ENCODE peak calls at places on chromosomes 11 and 22, in nine cellular contexts. One of them, this sample, is unnamed.

GRCh38 chr11:64064374-64065140 is 28.8 kb downstream of the FLRT1 start:
- DNase-seq in foreskin fibroblast: no peak
- DNase-seq in cardiac fibroblast: no peak
- DNase-seq in fibroblast of mammary gland: no peak
- DNase-seq in T-helper 1 cell: no peak
- DNase-seq in OCI-LY7: no peak
- DNase-seq in EL: no peak
- DNase-seq in AG09309: no peak
- DNase-seq in DMS153: no peak
- DNase-seq in this sample: no peak

GRCh38 chr11:36326524-36327419 is 30.7 kb downstream of the PRR5L start:
- DNase-seq in AG09309: no peak
- DNase-seq in T-helper 1 cell: no peak
- DNase-seq in EL: no peak
- DNase-seq in DMS153: no peak
- DNase-seq in cardiac fibroblast: no peak
- DNase-seq in fibroblast of mammary gland: no peak
- DNase-seq in foreskin fibroblast: no peak
- DNase-seq in OCI-LY7: no peak
- DNase-seq in this sample: no peak

GRCh38 chr11:63768232-63769043 is at the start of gene ZFTA:
- DNase-seq in DMS153: no peak
- DNase-seq in OCI-LY7: peak; percentile 84
- DNase-seq in fibroblast of mammary gland: peak; percentile 34
- DNase-seq in T-helper 1 cell: peak; percentile 20
- DNase-seq in EL: peak; percentile 69
- DNase-seq in cardiac fibroblast: peak; percentile 70
- DNase-seq in foreskin fibroblast: peak; percentile 84
- DNase-seq in AG09309: no peak
- DNase-seq in this sample: peak; percentile 90

GRCh38 chr11:73147771-73148681 is 5.9 kb upstream of the FCHSD2 start:
- DNase-seq in foreskin fibroblast: no peak
- DNase-seq in T-helper 1 cell: no peak
- DNase-seq in cardiac fibroblast: no peak
- DNase-seq in AG09309: no peak
- DNase-seq in EL: no peak
- DNase-seq in DMS153: no peak
- DNase-seq in OCI-LY7: no peak
- DNase-seq in fibroblast of mammary gland: no peak
- DNase-seq in this sample: no peak

GRCh38 chr11:57424802-57425564 is 1.9 kb downstream of the SLC43A3 start:
- DNase-seq in OCI-LY7: peak; percentile 55
- DNase-seq in DMS153: peak; percentile 43
- DNase-seq in fibroblast of mammary gland: peak; percentile 95
- DNase-seq in cardiac fibroblast: peak; percentile 94
- DNase-seq in T-helper 1 cell: peak; percentile 92
- DNase-seq in EL: peak; percentile 97
- DNase-seq in foreskin fibroblast: peak; percentile 84
- DNase-seq in AG09309: peak; percentile 56
- DNase-seq in this sample: peak; percentile 74

GRCh38 chr22:30829901-30830550 is 135.4 kb downstream of the OSBP2 start:
- DNase-seq in EL: peak; percentile 99
- DNase-seq in OCI-LY7: no peak
- DNase-seq in foreskin fibroblast: peak; percentile 92
- DNase-seq in fibroblast of mammary gland: peak; percentile 96
- DNase-seq in T-helper 1 cell: no peak
- DNase-seq in DMS153: no peak
- DNase-seq in AG09309: peak; percentile 92
- DNase-seq in cardiac fibroblast: peak; percentile 86
- DNase-seq in this sample: no peak

GRCh38 chr11:10770626-10771254 is 19.7 kb downstream of the CTR9 start:
- DNase-seq in DMS153: no peak
- DNase-seq in OCI-LY7: peak; percentile 58
- DNase-seq in cardiac fibroblast: peak; percentile 50
- DNase-seq in fibroblast of mammary gland: peak; percentile 69
- DNase-seq in AG09309: no peak
- DNase-seq in foreskin fibroblast: peak; percentile 73
- DNase-seq in EL: peak; percentile 54
- DNase-seq in T-helper 1 cell: peak; percentile 10
- DNase-seq in this sample: peak; percentile 86

GRCh38 chr22:41800348-41801146 is at the start of gene CCDC134:
- DNase-seq in OCI-LY7: peak; percentile 91
- DNase-seq in cardiac fibroblast: peak; percentile 86
- DNase-seq in T-helper 1 cell: peak; percentile 92
- DNase-seq in DMS153: peak; percentile 81
- DNase-seq in foreskin fibroblast: peak; percentile 94
- DNase-seq in fibroblast of mammary gland: peak; percentile 62
- DNase-seq in EL: peak; percentile 91
- DNase-seq in AG09309: peak; percentile 18
- DNase-seq in this sample: peak; percentile 96

GRCh38 chr11:125398475-125398874 is 97.6 kb downstream of the FEZ1 start:
- DNase-seq in AG09309: no peak
- DNase-seq in DMS153: no peak
- DNase-seq in OCI-LY7: no peak
- DNase-seq in fibroblast of mammary gland: no peak
- DNase-seq in foreskin fibroblast: no peak
- DNase-seq in T-helper 1 cell: no peak
- DNase-seq in cardiac fibroblast: no peak
- DNase-seq in EL: no peak
- DNase-seq in this sample: no peak

GRCh38 chr11:78069465-78069864 is 5.8 kb downstream of the THRSP start:
- DNase-seq in cardiac fibroblast: peak; percentile 30
- DNase-seq in EL: no peak
- DNase-seq in OCI-LY7: no peak
- DNase-seq in T-helper 1 cell: no peak
- DNase-seq in fibroblast of mammary gland: peak; percentile 18
- DNase-seq in foreskin fibroblast: no peak
- DNase-seq in AG09309: no peak
- DNase-seq in DMS153: peak; percentile 23
- DNase-seq in this sample: no peak

GRCh38 chr22:30195245-30196140 is 51.1 kb downstream of the LIF start:
- DNase-seq in DMS153: no peak
- DNase-seq in OCI-LY7: no peak
- DNase-seq in AG09309: no peak
- DNase-seq in fibroblast of mammary gland: peak; percentile 55
- DNase-seq in EL: peak; percentile 59
- DNase-seq in T-helper 1 cell: peak; percentile 44
- DNase-seq in foreskin fibroblast: peak; percentile 53
- DNase-seq in cardiac fibroblast: no peak
- DNase-seq in this sample: no peak

GRCh38 chr11:106642331-106642730 is 375.9 kb downstream of the GUCY1A2 start:
- DNase-seq in fibroblast of mammary gland: peak; percentile 37
- DNase-seq in AG09309: no peak
- DNase-seq in foreskin fibroblast: peak; percentile 33
- DNase-seq in OCI-LY7: no peak
- DNase-seq in DMS153: no peak
- DNase-seq in cardiac fibroblast: peak; percentile 0
- DNase-seq in EL: peak; percentile 17
- DNase-seq in T-helper 1 cell: no peak
- DNase-seq in this sample: no peak

GRCh38 chr11:18203723-18204122 is 31.1 kb downstream of the MRGPRX4 start:
- DNase-seq in DMS153: no peak
- DNase-seq in EL: peak; percentile 47
- DNase-seq in foreskin fibroblast: peak; percentile 31
- DNase-seq in OCI-LY7: no peak
- DNase-seq in cardiac fibroblast: peak; percentile 26
- DNase-seq in T-helper 1 cell: no peak
- DNase-seq in fibroblast of mammary gland: peak; percentile 21
- DNase-seq in AG09309: no peak
- DNase-seq in this sample: peak; percentile 83

GRCh38 chr11:92329137-92329536 is 104.5 kb downstream of the FAT3 start:
- DNase-seq in foreskin fibroblast: no peak
- DNase-seq in AG09309: no peak
- DNase-seq in cardiac fibroblast: no peak
- DNase-seq in fibroblast of mammary gland: no peak
- DNase-seq in OCI-LY7: no peak
- DNase-seq in DMS153: no peak
- DNase-seq in T-helper 1 cell: no peak
- DNase-seq in EL: no peak
- DNase-seq in this sample: no peak

GRCh38 chr11:217704-218103 is 10.2 kb downstream of the RIC8A start:
- DNase-seq in cardiac fibroblast: no peak
- DNase-seq in foreskin fibroblast: no peak
- DNase-seq in OCI-LY7: no peak
- DNase-seq in EL: no peak
- DNase-seq in DMS153: no peak
- DNase-seq in fibroblast of mammary gland: no peak
- DNase-seq in T-helper 1 cell: no peak
- DNase-seq in AG09309: no peak
- DNase-seq in this sample: no peak

GRCh38 chr11:17714356-17714854 is 5.0 kb upstream of the MYOD1 start:
- DNase-seq in AG09309: no peak
- DNase-seq in foreskin fibroblast: no peak
- DNase-seq in EL: no peak
- DNase-seq in DMS153: no peak
- DNase-seq in OCI-LY7: no peak
- DNase-seq in cardiac fibroblast: no peak
- DNase-seq in fibroblast of mammary gland: no peak
- DNase-seq in T-helper 1 cell: no peak
- DNase-seq in this sample: peak; percentile 64

GRCh38 chr11:76805206-76805913 is 22.2 kb downstream of the TSKU start:
- DNase-seq in foreskin fibroblast: peak; percentile 25
- DNase-seq in fibroblast of mammary gland: peak; percentile 49
- DNase-seq in cardiac fibroblast: no peak
- DNase-seq in OCI-LY7: no peak
- DNase-seq in DMS153: no peak
- DNase-seq in EL: no peak
- DNase-seq in T-helper 1 cell: peak; percentile 54
- DNase-seq in AG09309: no peak
- DNase-seq in this sample: no peak

GRCh38 chr11:67373916-67374570 is 645 bp upstream of the CLCF1 start:
- DNase-seq in AG09309: peak; percentile 97
- DNase-seq in T-helper 1 cell: peak; percentile 58
- DNase-seq in fibroblast of mammary gland: peak; percentile 99
- DNase-seq in foreskin fibroblast: peak; percentile 99
- DNase-seq in OCI-LY7: peak; percentile 77
- DNase-seq in cardiac fibroblast: peak; percentile 97
- DNase-seq in EL: peak; percentile 99
- DNase-seq in DMS153: peak; percentile 20
- DNase-seq in this sample: peak; percentile 94

GRCh38 chr11:85791326-85791990 is 19.5 kb downstream of the SYTL2 start:
- DNase-seq in foreskin fibroblast: peak; percentile 21
- DNase-seq in OCI-LY7: no peak
- DNase-seq in cardiac fibroblast: no peak
- DNase-seq in fibroblast of mammary gland: no peak
- DNase-seq in T-helper 1 cell: no peak
- DNase-seq in DMS153: no peak
- DNase-seq in AG09309: no peak
- DNase-seq in EL: no peak
- DNase-seq in this sample: no peak

GRCh38 chr11:90774727-90775572 is 552.1 kb upstream of the CHORDC1 start:
- DNase-seq in EL: no peak
- DNase-seq in OCI-LY7: no peak
- DNase-seq in foreskin fibroblast: no peak
- DNase-seq in cardiac fibroblast: no peak
- DNase-seq in AG09309: no peak
- DNase-seq in DMS153: no peak
- DNase-seq in fibroblast of mammary gland: no peak
- DNase-seq in T-helper 1 cell: no peak
- DNase-seq in this sample: peak; percentile 74

This sample was measured in endodermal cell.